ENCODE peak calls at places on chromosomes 11 and 22, in four cellular contexts. A is HL-60, G is K562, O is GM12878. U is an unnamed sample.

GRCh38 chr11:77203901-77204755 is 76.1 kb downstream of the MYO7A start:
- DNase-seq in O (no peak), G (no peak), A (no peak), U (no peak)

GRCh38 chr11:74460481-74461154 is 6.7 kb downstream of the KCNE3 start:
- DNase-seq in O (no peak), G (peak; percentile 46), A (peak; percentile 78), U (no peak)

GRCh38 chr22:45200862-45201511 is 37.3 kb downstream of the NUP50 start:
- DNase-seq in O (no peak), A (no peak), G (no peak), U (no peak)

GRCh38 chr11:69925366-69926196 is 106.4 kb upstream of the FGF3 start:
- DNase-seq in G (no peak), A (no peak), O (no peak), U (no peak)

GRCh38 chr22:37520754-37521153 is 1.5 kb upstream of the CARD10 start:
- DNase-seq in G (peak; percentile 56), O (no peak), A (no peak), U (no peak)

GRCh38 chr11:64176751-64177150 is 9.2 kb upstream of the STIP1 start:
- DNase-seq in A (no peak), O (no peak), G (no peak), U (no peak)

GRCh38 chr11:65182258-65183170 is 786 bp downstream of the CAPN1 start:
- DNase-seq in G (peak; percentile 56), A (no peak), O (no peak), U (peak; percentile 42)

GRCh38 chr22:31626427-31627150 is 35.4 kb downstream of the PISD start:
- DNase-seq in A (no peak), G (peak; percentile 71), O (no peak), U (no peak)

GRCh38 chr11:3150726-3151125 is 14.4 kb downstream of the OSBPL5 start:
- DNase-seq in G (no peak), O (no peak), A (no peak), U (no peak)

GRCh38 chr11:64186205-64187165 is 514 bp downstream of the STIP1 start:
- DNase-seq in G (no peak), A (peak; percentile 21), O (no peak), U (no peak)

GRCh38 chr11:81869337-81870065 is 864.2 kb downstream of the FAM181B start:
- DNase-seq in O (peak; percentile 99), A (peak; percentile 93), G (no peak), U (peak; percentile 4)

GRCh38 chr11:119426142-119426541 is 3.2 kb upstream of the THY1 start:
- DNase-seq in O (no peak), G (no peak), A (no peak), U (no peak)

GRCh38 chr22:21936151-21936778 is 16.4 kb downstream of the PPM1F start:
- DNase-seq in O (no peak), A (peak; percentile 96), G (no peak), U (no peak)

GRCh38 chr11:32003335-32003734 is 87.5 kb upstream of the RCN1 start:
- DNase-seq in G (no peak), O (no peak), A (no peak), U (no peak)

GRCh38 chr11:78085972-78086371 is 6.3 kb upstream of the NDUFC2 start:
- DNase-seq in A (no peak), G (no peak), O (no peak), U (no peak)

GRCh38 chr22:24432059-24432853 is 4.9 kb downstream of the ADORA2A start:
- DNase-seq in A (no peak), O (no peak), G (peak; percentile 43), U (no peak)

GRCh38 chr11:57482782-57483569 is 22.6 kb downstream of the RTN4RL2 start:
- DNase-seq in A (peak; percentile 54), G (no peak), O (no peak), U (peak; percentile 75)

GRCh38 chr11:108803781-108804180 is 138.9 kb downstream of the DDX10 start:
- DNase-seq in A (no peak), G (no peak), O (no peak), U (no peak)

GRCh38 chr22:48320048-48320655 is 1507.5 kb downstream of the BRD1 start:
- DNase-seq in G (no peak), O (no peak), A (no peak), U (no peak)

GRCh38 chr11:113373981-113374560 is 13.5 kb upstream of the ANKK1 start:
- DNase-seq in O (no peak), G (no peak), A (no peak), U (no peak)

GRCh38 chr22:47247609-47248240 is 485.3 kb downstream of the TBC1D22A start:
- DNase-seq in O (no peak), A (no peak), G (no peak), U (no peak)

DNA sequence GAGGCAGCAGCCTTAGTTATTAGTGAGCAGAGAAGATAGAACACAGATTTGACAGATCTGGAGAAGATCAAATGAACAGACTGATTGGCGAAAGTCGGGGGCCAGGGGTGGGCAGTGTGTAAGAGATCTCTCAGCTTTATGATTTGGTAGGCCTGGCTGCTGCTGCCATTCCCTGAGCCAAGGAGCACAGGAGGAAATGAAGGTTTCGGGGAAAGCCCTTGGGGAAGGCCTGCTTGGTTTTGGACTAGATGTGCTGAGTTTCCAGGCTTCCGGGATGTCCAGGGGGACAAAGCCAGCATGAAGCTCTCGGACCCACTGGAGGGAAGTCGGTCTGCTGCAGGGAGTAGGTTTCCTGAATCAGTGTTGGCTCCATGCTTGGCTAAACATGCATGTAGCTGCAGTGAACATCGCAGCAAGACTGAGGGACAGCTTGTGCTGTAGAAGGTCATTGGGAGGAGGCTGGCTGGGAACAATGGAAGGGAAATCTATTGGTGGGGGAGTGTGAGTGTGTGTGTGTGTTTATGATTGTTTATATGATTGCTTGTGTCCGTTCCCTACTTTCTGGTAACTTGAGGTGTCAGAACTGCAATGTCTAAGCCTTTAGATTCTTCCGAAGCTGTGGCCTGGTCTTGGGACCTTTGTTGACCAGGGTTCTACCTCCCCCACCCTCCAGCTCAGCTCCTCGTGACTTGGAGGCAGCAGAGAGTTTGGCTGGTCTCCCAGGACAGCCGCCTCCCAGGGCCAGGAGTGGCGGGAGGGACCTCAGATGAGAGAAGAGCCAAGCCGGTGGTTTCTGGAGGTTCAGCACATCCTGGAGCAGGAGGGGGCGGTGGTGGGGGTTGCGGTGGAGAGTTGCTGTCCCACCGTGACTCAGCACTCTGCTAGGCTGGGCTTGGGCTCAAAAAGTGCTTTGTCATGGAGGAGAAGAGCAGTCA is 4.0 kb upstream of the FTH1 start:
- DNase-seq in O (peak; percentile 66), G (peak; percentile 93), A (peak; percentile 90), U (peak; percentile 50)
- TF ChIP-seq SPI1 in O (peak; percentile 25), G (no peak), A (no peak), U (no peak)

GRCh38 chr11:33988586-33989370 is 62.8 kb upstream of the CAPRIN1 start:
- DNase-seq in G (no peak), O (no peak), A (no peak), U (no peak)
- TF ChIP-seq SPI1 in G (no peak), O (no peak), A (no peak), U (no peak)

DNA sequence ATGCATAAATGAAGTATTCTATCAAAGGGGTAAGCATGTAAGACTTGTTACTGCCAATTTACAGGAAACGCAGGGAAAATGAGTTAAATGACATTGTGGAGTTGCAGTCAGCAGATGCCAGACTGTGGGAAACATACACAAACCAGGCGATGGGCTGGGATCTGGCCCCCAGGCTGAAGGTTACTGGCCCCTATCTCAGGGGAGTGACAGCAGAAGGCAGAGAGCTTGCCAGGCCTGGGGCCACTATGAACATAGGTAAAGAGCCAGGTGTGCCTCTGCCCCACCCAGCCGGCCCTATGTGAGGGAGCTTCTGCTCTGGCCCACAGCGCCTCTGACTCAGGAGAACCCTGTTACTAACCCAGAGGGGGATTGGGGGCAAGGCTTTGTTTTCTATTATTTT is 26.1 kb upstream of the SLC25A1 start:
- DNase-seq in A (no peak), G (no peak), O (no peak), U (no peak)
- TF ChIP-seq SPI1 in A (no peak), G (no peak), O (no peak), U (no peak)

DNA sequence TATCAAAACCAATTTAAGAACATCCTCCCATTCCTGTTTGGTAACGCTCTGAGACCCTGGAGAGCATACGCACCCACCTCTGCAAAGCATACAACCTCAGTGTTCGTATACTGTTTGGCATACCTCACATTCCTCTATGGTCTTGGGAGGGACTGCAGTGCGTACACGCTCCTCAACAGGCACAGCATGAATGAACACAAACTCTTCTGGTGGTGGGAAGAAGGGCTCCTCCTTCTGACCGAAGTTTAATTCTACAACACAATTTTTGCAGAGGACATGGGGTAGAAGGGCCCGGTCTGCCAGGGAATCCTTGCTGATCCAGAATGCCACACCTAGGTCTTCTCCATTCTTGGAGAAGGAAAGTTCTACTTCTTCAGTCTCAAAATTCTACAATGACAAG is 5.3 kb downstream of the HNRNPUL2 start:
- DNase-seq in A (no peak), O (no peak), G (no peak), U (no peak)
- TF ChIP-seq SPI1 in A (no peak), O (no peak), G (no peak), U (no peak)

U was measured in GM12891.